ENCODE peak calls at places on chromosome 13, in six cellular contexts. G, Y, H, F, P and D are unnamed samples.
A peak's percentile ranks its signal among the peaks of the same experiment; 100 is the strongest.

GRCh38 chr13:93227906-93228801 is 1.5 kb downstream of the GPC6 start:
- DNase-seq in G (peak; percentile 11), Y (peak; percentile 93), H (peak; percentile 94), F (peak; percentile 26), P (peak; percentile 68), D (peak; percentile 96)

GRCh38 chr13:31045621-31046081 is 113.2 kb downstream of the TEX26 start:
- DNase-seq in G (no peak), Y (peak; percentile 94), H (no peak), F (peak; percentile 62), P (peak; percentile 53), D (peak; percentile 87)

GRCh38 chr13:113880651-113881611 is 17.1 kb upstream of the GAS6 start:
- DNase-seq in G (no peak), Y (no peak), H (no peak), F (no peak), P (no peak), D (no peak)

GRCh38 chr13:114124921-114125320 is 7.5 kb downstream of the RASA3 start:
- DNase-seq in G (no peak), Y (peak; percentile 59), H (no peak), F (no peak), P (no peak), D (no peak)

GRCh38 chr13:28059214-28059613 is 41.2 kb downstream of the FLT3 start:
- DNase-seq in G (peak; percentile 29), Y (peak; percentile 33), H (no peak), F (no peak), P (no peak), D (no peak)

GRCh38 chr13:23608704-23609413 is 38.6 kb downstream of the TNFRSF19 start:
- DNase-seq in G (no peak), Y (peak; percentile 33), H (no peak), F (peak; percentile 62), P (peak; percentile 55), D (no peak)

GRCh38 chr13:51246005-51246404 is 23.8 kb downstream of the FAM124A start:
- DNase-seq in G (no peak), Y (no peak), H (no peak), F (no peak), P (no peak), D (no peak)

GRCh38 chr13:47184311-47184710 is 287.5 kb upstream of the HTR2A start:
- DNase-seq in G (no peak), Y (peak; percentile 54), H (no peak), F (no peak), P (no peak), D (no peak)

GRCh38 chr13:60613080-60613479 is 216.1 kb downstream of the TDRD3 start:
- DNase-seq in G (no peak), Y (no peak), H (no peak), F (no peak), P (no peak), D (no peak)

GRCh38 chr13:53520132-53520531 is 491.5 kb downstream of the OLFM4 start:
- DNase-seq in G (no peak), Y (no peak), H (no peak), F (no peak), P (no peak), D (no peak)

GRCh38 chr13:80133631-80134083 is 207.3 kb downstream of the SPRY2 start:
- DNase-seq in G (no peak), Y (no peak), H (no peak), F (no peak), P (no peak), D (no peak)

GRCh38 chr13:97226013-97226412 is 3.9 kb downstream of the MBNL2 start:
- DNase-seq in G (peak; percentile 41), Y (no peak), H (no peak), F (no peak), P (no peak), D (no peak)

GRCh38 chr13:40468227-40468838 is 198.1 kb downstream of the FOXO1 start:
- DNase-seq in G (no peak), Y (no peak), H (no peak), F (no peak), P (no peak), D (no peak)

GRCh38 chr13:39682788-39683187 is 27.3 kb downstream of the COG6 start:
- DNase-seq in G (no peak), Y (no peak), H (no peak), F (no peak), P (no peak), D (no peak)

GRCh38 chr13:89465366-89465765 is 1794.2 kb downstream of the SLITRK5 start:
- DNase-seq in G (no peak), Y (peak; percentile 9), H (no peak), F (no peak), P (no peak), D (no peak)

GRCh38 chr13:21688056-21688455 is 17.2 kb downstream of the FGF9 start:
- DNase-seq in G (no peak), Y (no peak), H (no peak), F (no peak), P (no peak), D (no peak)

GRCh38 chr13:21684576-21684975 is 13.7 kb downstream of the FGF9 start:
- DNase-seq in G (no peak), Y (no peak), H (no peak), F (no peak), P (no peak), D (no peak)

GRCh38 chr13:21685485-21686064 is 14.7 kb downstream of the FGF9 start:
- DNase-seq in G (no peak), Y (no peak), H (no peak), F (no peak), P (no peak), D (no peak)

GRCh38 chr13:21689097-21689496 is 18.2 kb downstream of the FGF9 start:
- DNase-seq in G (no peak), Y (no peak), H (no peak), F (no peak), P (no peak), D (no peak)

DNA sequence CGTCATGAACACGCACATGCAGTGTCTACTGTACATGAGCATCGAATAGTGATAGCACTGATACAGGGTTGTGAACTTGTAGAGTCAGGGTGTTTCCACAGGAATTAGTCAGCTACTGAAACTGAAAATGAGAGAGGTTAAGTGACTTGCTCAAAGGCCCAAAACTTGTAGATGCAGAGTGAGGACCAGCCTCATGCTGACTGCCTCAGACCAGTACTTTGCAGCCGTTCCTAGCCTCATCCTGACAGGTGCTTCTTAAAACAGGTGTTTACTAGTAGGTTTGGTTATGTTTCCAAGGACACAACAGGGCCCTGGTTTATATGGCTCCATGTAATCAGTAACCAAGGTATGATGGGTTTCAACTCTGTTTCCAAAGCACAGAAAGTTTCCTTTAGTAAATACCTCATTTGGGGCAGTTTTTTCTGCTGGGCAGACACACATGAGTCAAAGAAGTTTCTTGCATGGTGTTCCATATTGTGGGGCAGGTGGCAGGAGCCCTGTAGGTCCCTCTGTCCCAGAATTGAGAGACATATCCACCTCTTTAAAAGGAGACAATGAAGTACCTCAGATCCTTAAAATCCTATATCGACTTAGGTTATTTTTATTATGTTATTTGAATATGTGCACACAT is 16.0 kb downstream of the FGF9 start:
- DNase-seq in G (no peak), Y (no peak), H (no peak), F (no peak), P (no peak), D (no peak)
- H3K4me1 ChIP-seq in G (no peaks in the 10 kb centered on the region), Y (peaks cover 10% of the 10 kb centered on the region), H (no peaks in the 10 kb centered on the region), F (no peaks in the 10 kb centered on the region), P (no peaks in the 10 kb centered on the region), D (peaks cover 5% of the 10 kb centered on the region)

GRCh38 chr13:25929816-25930215 is 122.0 kb downstream of the SHISA2 start:
- DNase-seq in G (no peak), Y (no peak), H (no peak), F (no peak), P (no peak), D (no peak)
- H3K4me3 ChIP-seq in G (no peak overlapping the region), Y (no peak overlapping the region), H (no peak overlapping the region), F (no peak overlapping the region), P (no peak overlapping the region), D (no peak overlapping the region)

GRCh38 chr13:111532111-111532510 is 211.7 kb downstream of the TEX29 start:
- DNase-seq in G (no peak), Y (no peak), H (no peak), F (no peak), P (no peak), D (no peak)
- H3K4me1 ChIP-seq in G (peaks cover 7% of the 10 kb centered on the region), Y (no peaks in the 10 kb centered on the region), H (no peaks in the 10 kb centered on the region), F (no peaks in the 10 kb centered on the region), P (no peaks in the 10 kb centered on the region), D (no peaks in the 10 kb centered on the region)

GRCh38 chr13:74061939-74062595 is 72.1 kb downstream of the KLF12 start:
- DNase-seq in G (no peak), Y (peak; percentile 80), H (no peak), F (peak; percentile 31), P (no peak), D (no peak)

GRCh38 chr13:74062933-74063332 is 71.3 kb downstream of the KLF12 start:
- DNase-seq in G (no peak), Y (peak; percentile 70), H (no peak), F (peak; percentile 59), P (peak; percentile 70), D (no peak)

GRCh38 chr13:74064805-74065204 is 69.4 kb downstream of the KLF12 start:
- DNase-seq in G (no peak), Y (no peak), H (no peak), F (no peak), P (no peak), D (no peak)

GRCh38 chr13:74066937-74067336 is 67.3 kb downstream of the KLF12 start:
- DNase-seq in G (no peak), Y (peak; percentile 20), H (no peak), F (no peak), P (no peak), D (no peak)

GRCh38 chr13:74063533-74064100 is 70.6 kb downstream of the KLF12 start:
- DNase-seq in G (no peak), Y (no peak), H (no peak), F (no peak), P (no peak), D (no peak)
- H3K4me3 ChIP-seq in G (no peak overlapping the region), Y (no peak overlapping the region), H (no peak overlapping the region), F (no peak overlapping the region), P (peak overlapping the region; percentile 29), D (no peak overlapping the region)